ENCODE peak calls at places on chromosomes 2 and 18, in four cellular contexts. One of them, this sample, is unnamed.

GRCh38 chr2:233328922-233329321 is 21.3 kb downstream of the SAG start:
- DNase-seq in COR-L47: no peak
- DNase-seq in mesendoderm: no peak
- DNase-seq in NCI-H1417: no peak
- DNase-seq in this sample: no peak

GRCh38 chr18:42583197-42583776 is 532.2 kb downstream of the RIT2 start:
- DNase-seq in COR-L47: no peak
- DNase-seq in mesendoderm: no peak
- DNase-seq in NCI-H1417: peak
- DNase-seq in this sample: no peak

GRCh38 chr2:240820014-240820606 is at the start of gene KIF1A:
- DNase-seq in COR-L47: peak
- DNase-seq in mesendoderm: peak
- DNase-seq in NCI-H1417: peak
- DNase-seq in this sample: peak

GRCh38 chr2:12717191-12717987 is 653 bp downstream of the TRIB2 start:
- DNase-seq in COR-L47: peak
- DNase-seq in mesendoderm: peak
- DNase-seq in NCI-H1417: peak
- DNase-seq in this sample: peak

GRCh38 chr2:107402330-107402729 is 424.4 kb upstream of the RGPD4 start:
- DNase-seq in COR-L47: no peak
- DNase-seq in mesendoderm: no peak
- DNase-seq in NCI-H1417: no peak
- DNase-seq in this sample: no peak

GRCh38 chr2:226333388-226333787 is 466.2 kb downstream of the IRS1 start:
- DNase-seq in COR-L47: no peak
- DNase-seq in mesendoderm: no peak
- DNase-seq in NCI-H1417: no peak
- DNase-seq in this sample: no peak

GRCh38 chr2:42753188-42753813 is 10.6 kb downstream of the OXER1 start:
- DNase-seq in COR-L47: no peak
- DNase-seq in mesendoderm: no peak
- DNase-seq in NCI-H1417: no peak
- DNase-seq in this sample: peak

GRCh38 chr18:69874058-69874457 is 73.6 kb downstream of the CD226 start:
- DNase-seq in COR-L47: no peak
- DNase-seq in mesendoderm: peak
- DNase-seq in NCI-H1417: peak
- DNase-seq in this sample: no peak

GRCh38 chr2:218394298-218395089 is 5.2 kb upstream of the CTDSP1 start:
- DNase-seq in COR-L47: no peak
- DNase-seq in mesendoderm: no peak
- DNase-seq in NCI-H1417: no peak
- DNase-seq in this sample: peak

GRCh38 chr2:59777120-59777519 is 776.3 kb downstream of the BCL11A start:
- DNase-seq in COR-L47: no peak
- DNase-seq in mesendoderm: no peak
- DNase-seq in NCI-H1417: no peak
- DNase-seq in this sample: no peak

GRCh38 chr2:8361930-8362329 is 319.9 kb upstream of the ID2 start:
- DNase-seq in COR-L47: no peak
- DNase-seq in mesendoderm: no peak
- DNase-seq in NCI-H1417: no peak
- DNase-seq in this sample: no peak

GRCh38 chr2:99698896-99699295 is 209.1 kb upstream of the REV1 start:
- DNase-seq in COR-L47: no peak
- DNase-seq in mesendoderm: no peak
- DNase-seq in NCI-H1417: no peak
- DNase-seq in this sample: peak

GRCh38 chr2:105166671-105167070 is 74.9 kb upstream of the GPR45 start:
- DNase-seq in COR-L47: peak
- DNase-seq in mesendoderm: no peak
- DNase-seq in NCI-H1417: peak
- DNase-seq in this sample: no peak

GRCh38 chr2:105777071-105777482 is 32.4 kb downstream of the NCK2 start:
- DNase-seq in COR-L47: no peak
- DNase-seq in mesendoderm: no peak
- DNase-seq in NCI-H1417: no peak
- DNase-seq in this sample: no peak

GRCh38 chr2:214774108-214774507 is 35.4 kb downstream of the BARD1 start:
- DNase-seq in COR-L47: no peak
- DNase-seq in mesendoderm: no peak
- DNase-seq in NCI-H1417: no peak
- DNase-seq in this sample: no peak

GRCh38 chr2:57552885-57553284 is 493.7 kb upstream of the VRK2 start:
- DNase-seq in COR-L47: no peak
- DNase-seq in mesendoderm: no peak
- DNase-seq in NCI-H1417: no peak
- DNase-seq in this sample: no peak

GRCh38 chr2:172282944-172283343 is 144.4 kb upstream of the ITGA6 start:
- DNase-seq in COR-L47: no peak
- DNase-seq in mesendoderm: peak
- DNase-seq in NCI-H1417: no peak
- DNase-seq in this sample: peak

GRCh38 chr2:217988014-217988839 is 14.6 kb downstream of the TNS1 start:
- DNase-seq in COR-L47: peak
- DNase-seq in mesendoderm: peak
- DNase-seq in NCI-H1417: peak
- DNase-seq in this sample: peak

GRCh38 chr2:230144348-230144747 is 75.4 kb downstream of the SP110 start:
- DNase-seq in COR-L47: no peak
- DNase-seq in mesendoderm: no peak
- DNase-seq in NCI-H1417: no peak
- DNase-seq in this sample: no peak

GRCh38 chr2:109614715-109615636 is 812 bp downstream of the SOWAHC start:
- DNase-seq in COR-L47: peak
- DNase-seq in mesendoderm: peak
- DNase-seq in NCI-H1417: peak
- DNase-seq in this sample: peak

GRCh38 chr2:88451647-88452150 is 794 bp downstream of the FOXI3 start:
- DNase-seq in COR-L47: peak
- DNase-seq in mesendoderm: peak
- DNase-seq in NCI-H1417: no peak
- DNase-seq in this sample: no peak

GRCh38 chr2:88927142-88927541 is 235.7 kb downstream of the RPIA start:
- DNase-seq in COR-L47: no peak
- DNase-seq in mesendoderm: no peak
- DNase-seq in NCI-H1417: no peak
- DNase-seq in this sample: peak

GRCh38 chr2:189022002-189022401 is 47.8 kb downstream of the COL3A1 start:
- DNase-seq in COR-L47: no peak
- DNase-seq in mesendoderm: no peak
- DNase-seq in NCI-H1417: no peak
- DNase-seq in this sample: peak

GRCh38 chr2:9154061-9154460 is 52.6 kb upstream of the ASAP2 start:
- DNase-seq in COR-L47: no peak
- DNase-seq in mesendoderm: no peak
- DNase-seq in NCI-H1417: no peak
- DNase-seq in this sample: no peak

GRCh38 chr2:72851333-72851732 is 25.5 kb upstream of the EXOC6B start:
- DNase-seq in COR-L47: no peak
- DNase-seq in mesendoderm: peak
- DNase-seq in NCI-H1417: no peak
- DNase-seq in this sample: no peak

GRCh38 chr2:97748397-97748796 is 35.0 kb downstream of the ZAP70 start:
- DNase-seq in COR-L47: peak
- DNase-seq in mesendoderm: peak
- DNase-seq in NCI-H1417: peak
- DNase-seq in this sample: peak

GRCh38 chr2:181947273-181947672 is 38.4 kb upstream of the PPP1R1C start:
- DNase-seq in COR-L47: no peak
- DNase-seq in mesendoderm: peak
- DNase-seq in NCI-H1417: no peak
- DNase-seq in this sample: no peak

GRCh38 chr2:75580156-75580555 is 19.4 kb upstream of the EVA1A start:
- DNase-seq in COR-L47: no peak
- DNase-seq in mesendoderm: no peak
- DNase-seq in NCI-H1417: no peak
- DNase-seq in this sample: no peak

GRCh38 chr2:112795720-112796119 is 11.4 kb upstream of the IL1A start:
- DNase-seq in COR-L47: no peak
- DNase-seq in mesendoderm: peak
- DNase-seq in NCI-H1417: peak
- DNase-seq in this sample: no peak

GRCh38 chr2:240624950-240625621 is at the start of gene GPR35:
- DNase-seq in COR-L47: no peak
- DNase-seq in mesendoderm: no peak
- DNase-seq in NCI-H1417: no peak
- DNase-seq in this sample: peak

GRCh38 chr2:239750929-239751718 is 274.0 kb downstream of the NDUFA10 start:
- DNase-seq in COR-L47: no peak
- DNase-seq in mesendoderm: no peak
- DNase-seq in NCI-H1417: no peak
- DNase-seq in this sample: no peak

GRCh38 chr18:77067315-77068061 is 65.1 kb downstream of the MBP start:
- DNase-seq in COR-L47: no peak
- DNase-seq in mesendoderm: peak
- DNase-seq in NCI-H1417: no peak
- DNase-seq in this sample: no peak

GRCh38 chr18:65983750-65984149 is 232.9 kb downstream of the CDH7 start:
- DNase-seq in COR-L47: peak
- DNase-seq in mesendoderm: no peak
- DNase-seq in NCI-H1417: peak
- DNase-seq in this sample: no peak

GRCh38 chr2:240889601-240890560 is 6.1 kb downstream of the MAB21L4 start:
- DNase-seq in COR-L47: no peak
- DNase-seq in mesendoderm: no peak
- DNase-seq in NCI-H1417: no peak
- DNase-seq in this sample: no peak

GRCh38 chr2:28348149-28348567 is 44.5 kb upstream of the FOSL2 start:
- DNase-seq in COR-L47: no peak
- DNase-seq in mesendoderm: no peak
- DNase-seq in NCI-H1417: no peak
- DNase-seq in this sample: peak

This sample was measured in osteoblast.